ENCODE peak calls at places on chromosomes 16 and 17, in four cellular contexts. O, H, D and A are unnamed samples.

GRCh38 chr16:29862383-29862883 is 593 bp downstream of the CDIPT start:
- DNase-seq in D (no peak), O (peak), H (no peak), A (no peak)

GRCh38 chr17:79789943-79790804 is 6.7 kb downstream of the CBX8 start:
- DNase-seq in D (no peak), O (peak), H (no peak), A (peak)

GRCh38 chr17:21034350-21035235 is 8.2 kb downstream of the USP22 start:
- DNase-seq in H (peak), D (no peak), O (no peak), A (no peak)

GRCh38 chr16:56448005-56448404 is 3.1 kb downstream of the NUDT21 start:
- DNase-seq in O (no peak), D (no peak), H (no peak), A (no peak)

GRCh38 chr17:10556301-10557005 is 7.0 kb upstream of the MYH2 start:
- DNase-seq in O (no peak), H (no peak), D (no peak), A (no peak)

GRCh38 chr17:77245162-77245926 is 104.6 kb downstream of the SEC14L1 start:
- DNase-seq in O (no peak), D (no peak), H (peak), A (no peak)

GRCh38 chr17:76271669-76272540 is 6.8 kb downstream of the UBALD2 start:
- DNase-seq in D (no peak), O (peak), H (peak), A (no peak)

GRCh38 chr17:83080641-83081560 is 1.5 kb downstream of the METRNL start:
- DNase-seq in O (peak), D (no peak), H (no peak), A (peak)

GRCh38 chr16:82655315-82655714 is 28.5 kb downstream of the CDH13 start:
- DNase-seq in H (peak), O (no peak), D (no peak), A (no peak)

GRCh38 chr17:2975469-2975958 is 87.9 kb downstream of the OR1D5 start:
- DNase-seq in O (no peak), H (no peak), D (peak), A (peak)

GRCh38 chr16:85303354-85303883 is 191.1 kb upstream of the CIBAR2 start:
- DNase-seq in H (no peak), D (peak), O (peak), A (peak)

GRCh38 chr17:82926716-82927115 is 86.9 kb upstream of the ZNF750 start:
- DNase-seq in O (no peak), H (no peak), D (no peak), A (no peak)

GRCh38 chr16:56305956-56306565 is 114.8 kb downstream of the GNAO1 start:
- DNase-seq in O (no peak), H (no peak), D (no peak), A (no peak)

GRCh38 chr17:17812211-17813054 is 24.4 kb downstream of the SREBF1 start:
- DNase-seq in H (no peak), O (peak), D (peak), A (peak)

GRCh38 chr17:27618417-27618816 is 12.6 kb upstream of the LGALS9 start:
- DNase-seq in O (no peak), D (no peak), H (no peak), A (no peak)

GRCh38 chr17:47915667-47916242 is 19.7 kb downstream of the SP2 start:
- DNase-seq in O (no peak), D (no peak), H (no peak), A (no peak)

GRCh38 chr17:75440738-75441448 is 15.5 kb upstream of the TMEM94 start:
- DNase-seq in D (no peak), O (no peak), H (no peak), A (no peak)

GRCh38 chr17:64984776-64985521 is 65.7 kb upstream of the LRRC37A3 start:
- DNase-seq in D (peak), H (no peak), O (no peak), A (no peak)

GRCh38 chr17:512926-513325 is 160.3 kb upstream of the RPH3AL start:
- DNase-seq in H (no peak), D (no peak), O (no peak), A (no peak)

GRCh38 chr17:72264682-72265405 is 144.0 kb downstream of the SOX9 start:
- DNase-seq in O (no peak), H (peak), D (no peak), A (no peak)

GRCh38 chr16:88454315-88455057 is 1.4 kb downstream of the ZFPM1 start:
- DNase-seq in H (no peak), O (no peak), D (no peak), A (peak)

GRCh38 chr16:88452485-88453216 is 429 bp upstream of the ZFPM1 start:
- DNase-seq in H (peak), O (peak), D (peak), A (peak)

GRCh38 chr16:88451586-88452484 is 1.2 kb upstream of the ZFPM1 start:
- DNase-seq in O (peak), D (peak), H (no peak), A (no peak)

GRCh38 chr16:88453217-88453531 is at the start of gene ZFPM1:
- DNase-seq in H (no peak), D (no peak), O (no peak), A (no peak)

DNA sequence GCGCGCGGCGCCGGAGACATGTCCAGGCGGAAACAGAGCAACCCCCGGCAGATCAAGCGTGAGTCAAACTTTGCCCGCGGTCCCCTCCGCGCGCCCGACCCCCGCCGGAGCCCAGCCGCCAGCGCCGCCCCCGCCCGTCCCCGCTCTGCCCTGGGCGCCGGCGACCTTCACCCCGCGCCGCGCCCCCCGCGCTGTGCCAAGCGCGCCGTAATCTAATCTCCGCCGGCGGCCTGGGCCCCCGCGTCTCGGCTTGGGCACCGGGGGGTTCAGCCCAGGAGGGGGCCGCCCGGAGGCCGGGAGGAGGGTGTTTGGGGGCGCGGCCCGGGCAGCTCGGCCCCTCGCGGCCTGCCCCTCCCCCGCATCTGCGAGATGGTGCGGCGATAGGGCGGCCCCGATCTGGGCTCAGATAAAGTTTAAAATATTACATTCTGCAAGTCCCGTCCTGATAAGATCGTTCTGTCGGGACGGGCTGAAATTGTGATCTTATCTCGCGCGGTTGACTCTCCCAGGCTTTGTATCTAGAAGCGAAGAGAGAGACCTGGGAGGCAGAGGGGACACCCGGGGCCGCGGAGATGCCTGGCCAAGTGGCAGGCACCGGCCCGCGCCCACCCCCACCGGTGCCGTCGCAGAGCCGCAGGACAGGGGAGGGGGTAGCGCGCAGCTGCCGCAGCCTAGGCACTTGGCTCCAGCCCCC is 688 bp downstream of the ZFPM1 start:
- DNase-seq in H (no peak), D (no peak), O (peak), A (no peak)
- TF ChIP-seq TARDBP in H (no peak), D (no peak), O (no peak), A (no peak)

GRCh38 chr17:50931003-50931878 is 65.1 kb upstream of the TOB1 start:
- DNase-seq in O (peak), D (peak), H (no peak), A (peak)
- TF ChIP-seq FOXK2 in O (no peak), D (no peak), H (no peak), A (no peak)

DNA sequence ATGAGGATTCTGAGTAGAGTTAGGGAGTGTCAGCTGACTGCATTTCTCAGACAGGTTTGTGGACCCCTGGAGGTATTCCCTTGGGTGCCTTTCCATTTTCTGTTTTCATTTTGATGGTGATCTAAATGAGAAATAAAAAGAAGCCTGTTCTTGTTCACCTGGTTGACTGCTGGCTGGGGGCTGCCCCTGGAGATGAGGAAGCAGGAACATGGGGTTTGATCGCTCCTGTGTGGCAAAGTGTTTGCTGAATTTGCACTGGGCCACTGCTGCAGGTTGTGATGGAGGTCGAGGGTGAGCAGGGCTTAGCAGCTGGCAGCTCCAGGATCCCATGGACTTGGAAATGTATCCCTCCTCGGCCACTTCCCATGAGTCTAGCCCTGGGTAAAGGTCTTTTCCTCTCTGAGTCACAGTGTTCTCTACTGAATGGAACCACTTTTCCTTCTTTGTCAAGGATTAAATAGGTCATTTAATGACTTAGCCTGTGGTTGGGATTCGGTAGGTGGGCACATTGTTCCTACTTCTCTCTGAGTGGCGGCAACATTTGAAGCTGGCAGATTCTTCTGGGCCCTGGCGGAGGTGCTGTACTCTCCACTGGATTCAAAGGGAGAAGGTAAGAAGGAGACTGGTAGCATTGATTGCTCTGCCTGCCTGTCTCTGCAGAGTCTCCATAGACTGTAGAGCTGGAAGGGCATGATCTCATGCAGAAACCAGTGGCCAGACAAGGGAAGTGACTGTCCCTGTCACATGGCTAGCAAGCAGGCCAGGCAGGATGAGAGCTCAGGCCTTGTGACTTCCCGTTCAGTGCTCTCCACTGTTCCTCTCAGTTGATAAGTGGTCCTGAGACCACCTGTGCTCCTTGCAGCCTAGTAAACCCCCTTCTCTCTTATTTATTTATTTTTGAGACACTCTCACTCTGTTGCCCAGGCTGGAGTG is 17.9 kb downstream of the SNX29 start:
- DNase-seq in O (no peak), D (peak), H (no peak), A (no peak)
- TF ChIP-seq TARDBP in O (no peak), D (no peak), H (no peak), A (no peak)

GRCh38 chr17:59129814-59130213 is 23.1 kb upstream of the TRIM37 start:
- DNase-seq in O (no peak), D (no peak), H (no peak), A (no peak)
- TF ChIP-seq FOXK2 in O (no peak), D (no peak), H (no peak), A (no peak)

GRCh38 chr17:31595076-31595475 is 203.6 kb downstream of the RAB11FIP4 start:
- DNase-seq in O (no peak), D (no peak), H (no peak), A (no peak)
- TF ChIP-seq TARDBP in O (no peak), D (no peak), H (no peak), A (no peak)

DNA sequence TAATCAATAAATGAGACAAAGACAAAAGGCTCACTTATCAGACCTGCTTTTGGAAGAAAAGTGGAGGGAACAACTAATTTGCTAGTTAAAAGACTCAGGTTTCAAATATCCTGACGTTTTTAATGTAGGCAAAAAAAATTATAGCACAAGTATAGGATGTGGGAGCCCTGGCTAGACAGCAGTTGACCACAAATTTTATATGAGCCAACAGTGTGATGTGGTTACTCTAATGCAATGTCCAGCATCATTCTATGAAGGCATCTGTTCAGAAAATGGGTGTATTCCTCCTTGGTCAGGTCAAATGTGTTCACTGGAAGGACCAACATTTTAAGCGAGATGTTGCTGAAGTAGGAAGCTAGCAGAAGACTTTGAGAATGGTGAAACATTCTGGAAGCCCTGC is 237.4 kb downstream of the MAP2K6 start:
- DNase-seq in O (no peak), D (no peak), H (no peak), A (no peak)
- TF ChIP-seq FOXK2 in O (no peak), D (no peak), H (no peak), A (no peak)